ENCODE peak calls at places on chromosomes 7 and 10, in nine cellular contexts. F, E, A, R, K, X, M, Y and J are unnamed samples.

GRCh38 chr10:69668722-69669121 is 38.7 kb downstream of the FAM241B start:
- DNase-seq in E (no peak), X (peak), R (no peak), Y (no peak), F (no peak), A (no peak), K (no peak), M (no peak), J (no peak)

GRCh38 chr7:155953501-155953778 is 141.2 kb upstream of the SHH start:
- DNase-seq in A (no peak), E (no peak), Y (no peak), M (no peak), R (no peak), F (no peak), X (no peak), K (no peak), J (no peak)

GRCh38 chr7:158586499-158587191 is 978 bp downstream of the PTPRN2 start:
- DNase-seq in M (no peak), E (no peak), A (no peak), F (no peak), K (no peak), Y (no peak), R (no peak), X (no peak), J (no peak)

GRCh38 chr7:112176241-112176640 is 30.0 kb downstream of the DOCK4 start:
- DNase-seq in Y (no peak), X (no peak), R (no peak), K (no peak), F (no peak), A (no peak), M (no peak), E (no peak), J (no peak)

GRCh38 chr7:70477051-70478010 is 654.6 kb upstream of the GALNT17 start:
- DNase-seq in M (no peak), E (no peak), R (no peak), A (no peak), F (no peak), Y (no peak), K (no peak), X (peak), J (no peak)

GRCh38 chr10:124640538-124641231 is 103.5 kb downstream of the FAM53B start:
- DNase-seq in X (no peak), Y (no peak), F (no peak), E (no peak), R (no peak), M (no peak), A (no peak), K (no peak), J (no peak)

GRCh38 chr10:78774614-78774998 is 294.2 kb upstream of the ZMIZ1 start:
- DNase-seq in E (no peak), R (no peak), A (no peak), Y (no peak), M (no peak), K (no peak), F (no peak), X (no peak), J (no peak)

GRCh38 chr7:128190051-128190640 is 50.9 kb upstream of the LEP start:
- DNase-seq in X (no peak), R (no peak), F (no peak), Y (no peak), K (no peak), A (no peak), M (no peak), E (no peak), J (no peak)